ENCODE peak calls at places on chromosomes 11 and 22, in six cellular contexts. One of them, this sample, is unnamed.

GRCh38 chr22:45696227-45696626 is 24.6 kb downstream of the ATXN10 start:
- DNase-seq in left lung: no peak
- DNase-seq in ascending aorta: no peak
- DNase-seq in HFF-Myc: no peak
- DNase-seq in neural progenitor cell: no peak
- DNase-seq in foreskin keratinocyte: no peak
- DNase-seq in this sample: no peak

GRCh38 chr11:79902493-79902892 is 461.7 kb upstream of the TENM4 start:
- DNase-seq in left lung: no peak
- DNase-seq in ascending aorta: no peak
- DNase-seq in HFF-Myc: no peak
- DNase-seq in neural progenitor cell: no peak
- DNase-seq in foreskin keratinocyte: peak; percentile 89
- DNase-seq in this sample: peak; percentile 51

GRCh38 chr22:37492428-37493344 is 6.5 kb upstream of the MFNG start:
- DNase-seq in left lung: peak; percentile 47
- DNase-seq in ascending aorta: no peak
- DNase-seq in HFF-Myc: no peak
- DNase-seq in neural progenitor cell: peak; percentile 70
- DNase-seq in foreskin keratinocyte: no peak
- DNase-seq in this sample: peak; percentile 38

GRCh38 chr22:18991138-18991432 is 55.0 kb upstream of the PRODH start:
- DNase-seq in left lung: no peak
- DNase-seq in ascending aorta: no peak
- DNase-seq in HFF-Myc: no peak
- DNase-seq in neural progenitor cell: no peak
- DNase-seq in foreskin keratinocyte: no peak
- DNase-seq in this sample: no peak

GRCh38 chr11:119375629-119376196 is 5.8 kb downstream of the USP2 start:
- DNase-seq in left lung: no peak
- DNase-seq in ascending aorta: peak; percentile 53
- DNase-seq in HFF-Myc: no peak
- DNase-seq in neural progenitor cell: peak; percentile 57
- DNase-seq in foreskin keratinocyte: no peak
- DNase-seq in this sample: no peak

GRCh38 chr22:42841444-42841843 is 15.6 kb downstream of the ARFGAP3 start:
- DNase-seq in left lung: no peak
- DNase-seq in ascending aorta: no peak
- DNase-seq in HFF-Myc: no peak
- DNase-seq in neural progenitor cell: no peak
- DNase-seq in foreskin keratinocyte: peak; percentile 81
- DNase-seq in this sample: peak; percentile 27

GRCh38 chr11:61334434-61335354 is 1.7 kb downstream of the TKFC start:
- DNase-seq in left lung: peak; percentile 32
- DNase-seq in ascending aorta: no peak
- DNase-seq in HFF-Myc: peak; percentile 32
- DNase-seq in neural progenitor cell: no peak
- DNase-seq in foreskin keratinocyte: peak; percentile 57
- DNase-seq in this sample: peak; percentile 45

GRCh38 chr22:48223488-48224190 is 1461.2 kb downstream of the TBC1D22A start:
- DNase-seq in left lung: no peak
- DNase-seq in ascending aorta: no peak
- DNase-seq in HFF-Myc: no peak
- DNase-seq in neural progenitor cell: no peak
- DNase-seq in foreskin keratinocyte: no peak
- DNase-seq in this sample: no peak

GRCh38 chr11:57567512-57568329 is at the start of gene UBE2L6:
- DNase-seq in left lung: peak; percentile 87
- DNase-seq in ascending aorta: peak; percentile 16
- DNase-seq in HFF-Myc: no peak
- DNase-seq in neural progenitor cell: peak; percentile 92
- DNase-seq in foreskin keratinocyte: no peak
- DNase-seq in this sample: no peak

GRCh38 chr11:72781063-72781312 is 12.9 kb downstream of the STARD10 start:
- DNase-seq in left lung: no peak
- DNase-seq in ascending aorta: no peak
- DNase-seq in HFF-Myc: no peak
- DNase-seq in neural progenitor cell: no peak
- DNase-seq in foreskin keratinocyte: peak; percentile 15
- DNase-seq in this sample: no peak

GRCh38 chr11:27914080-27914479 is 193.9 kb downstream of the KIF18A start:
- DNase-seq in left lung: no peak
- DNase-seq in ascending aorta: no peak
- DNase-seq in HFF-Myc: no peak
- DNase-seq in neural progenitor cell: no peak
- DNase-seq in foreskin keratinocyte: peak; percentile 57
- DNase-seq in this sample: peak; percentile 24

GRCh38 chr11:63783925-63784592 is 15.5 kb upstream of the ZFTA start:
- DNase-seq in left lung: peak; percentile 40
- DNase-seq in ascending aorta: no peak
- DNase-seq in HFF-Myc: no peak
- DNase-seq in neural progenitor cell: peak; percentile 29
- DNase-seq in foreskin keratinocyte: no peak
- DNase-seq in this sample: no peak

GRCh38 chr11:22957890-22958289 is 97.6 kb upstream of the CCDC179 start:
- DNase-seq in left lung: no peak
- DNase-seq in ascending aorta: no peak
- DNase-seq in HFF-Myc: no peak
- DNase-seq in neural progenitor cell: no peak
- DNase-seq in foreskin keratinocyte: peak; percentile 16
- DNase-seq in this sample: no peak

GRCh38 chr11:9277176-9277575 is 12.0 kb upstream of the DENND5A start:
- DNase-seq in left lung: no peak
- DNase-seq in ascending aorta: no peak
- DNase-seq in HFF-Myc: no peak
- DNase-seq in neural progenitor cell: no peak
- DNase-seq in foreskin keratinocyte: no peak
- DNase-seq in this sample: no peak

GRCh38 chr11:9905562-9905961 is 241.7 kb downstream of the SWAP70 start:
- DNase-seq in left lung: no peak
- DNase-seq in ascending aorta: no peak
- DNase-seq in HFF-Myc: no peak
- DNase-seq in neural progenitor cell: no peak
- DNase-seq in foreskin keratinocyte: no peak
- DNase-seq in this sample: no peak

GRCh38 chr11:98566978-98567377 is 453.8 kb upstream of the CNTN5 start:
- DNase-seq in left lung: no peak
- DNase-seq in ascending aorta: no peak
- DNase-seq in HFF-Myc: no peak
- DNase-seq in neural progenitor cell: no peak
- DNase-seq in foreskin keratinocyte: no peak
- DNase-seq in this sample: no peak

GRCh38 chr22:47232197-47232596 is 469.7 kb downstream of the TBC1D22A start:
- DNase-seq in left lung: no peak
- DNase-seq in ascending aorta: no peak
- DNase-seq in HFF-Myc: no peak
- DNase-seq in neural progenitor cell: no peak
- DNase-seq in foreskin keratinocyte: no peak
- DNase-seq in this sample: no peak

GRCh38 chr22:38850941-38851849 is 7.4 kb upstream of the NPTXR start:
- DNase-seq in left lung: no peak
- DNase-seq in ascending aorta: no peak
- DNase-seq in HFF-Myc: no peak
- DNase-seq in neural progenitor cell: no peak
- DNase-seq in foreskin keratinocyte: peak; percentile 66
- DNase-seq in this sample: peak; percentile 60

GRCh38 chr11:118290923-118291322 is 13.6 kb upstream of the CD3E start:
- DNase-seq in left lung: peak; percentile 33
- DNase-seq in ascending aorta: no peak
- DNase-seq in HFF-Myc: no peak
- DNase-seq in neural progenitor cell: peak; percentile 49
- DNase-seq in foreskin keratinocyte: peak; percentile 72
- DNase-seq in this sample: peak; percentile 63

GRCh38 chr11:66294626-66295620 is 3.2 kb downstream of the TMEM151A start:
- DNase-seq in left lung: no peak
- DNase-seq in ascending aorta: no peak
- DNase-seq in HFF-Myc: no peak
- DNase-seq in neural progenitor cell: no peak
- DNase-seq in foreskin keratinocyte: no peak
- DNase-seq in this sample: no peak

GRCh38 chr11:62601114-62601363 is 626 bp downstream of the MTA2 start:
- DNase-seq in left lung: peak; percentile 61
- DNase-seq in ascending aorta: no peak
- DNase-seq in HFF-Myc: no peak
- DNase-seq in neural progenitor cell: no peak
- DNase-seq in foreskin keratinocyte: peak; percentile 18
- DNase-seq in this sample: no peak

GRCh38 chr11:122853971-122854446 is 15.7 kb downstream of the CRTAM start:
- DNase-seq in left lung: no peak
- DNase-seq in ascending aorta: no peak
- DNase-seq in HFF-Myc: peak; percentile 75
- DNase-seq in neural progenitor cell: peak; percentile 82
- DNase-seq in foreskin keratinocyte: peak; percentile 64
- DNase-seq in this sample: peak; percentile 72

GRCh38 chr11:67272327-67273259 is 6.3 kb downstream of the GRK2 start:
- DNase-seq in left lung: peak; percentile 32
- DNase-seq in ascending aorta: peak; percentile 7
- DNase-seq in HFF-Myc: no peak
- DNase-seq in neural progenitor cell: no peak
- DNase-seq in foreskin keratinocyte: no peak
- DNase-seq in this sample: no peak

GRCh38 chr11:7564803-7565202 is 51.0 kb downstream of the PPFIBP2 start:
- DNase-seq in left lung: no peak
- DNase-seq in ascending aorta: no peak
- DNase-seq in HFF-Myc: no peak
- DNase-seq in neural progenitor cell: no peak
- DNase-seq in foreskin keratinocyte: no peak
- DNase-seq in this sample: no peak

GRCh38 chr11:47152953-47153950 is 23.4 kb downstream of the ARFGAP2 start:
- DNase-seq in left lung: peak; percentile 63
- DNase-seq in ascending aorta: no peak
- DNase-seq in HFF-Myc: peak; percentile 81
- DNase-seq in neural progenitor cell: peak; percentile 84
- DNase-seq in foreskin keratinocyte: peak; percentile 42
- DNase-seq in this sample: peak; percentile 55

GRCh38 chr11:83827940-83828554 is 541.9 kb upstream of the CCDC90B start:
- DNase-seq in left lung: no peak
- DNase-seq in ascending aorta: no peak
- DNase-seq in HFF-Myc: no peak
- DNase-seq in neural progenitor cell: peak; percentile 65
- DNase-seq in foreskin keratinocyte: no peak
- DNase-seq in this sample: no peak
- TF ChIP-seq CTCF in left lung: peak; percentile 42
- TF ChIP-seq CTCF in ascending aorta: peak; percentile 36
- TF ChIP-seq CTCF in HFF-Myc: peak; percentile 49
- TF ChIP-seq CTCF in neural progenitor cell: peak; percentile 72
- TF ChIP-seq CTCF in foreskin keratinocyte: peak; percentile 68
- TF ChIP-seq CTCF in this sample: peak; percentile 49

GRCh38 chr11:35165416-35166368 is 26.7 kb downstream of the CD44 start:
- DNase-seq in left lung: peak; percentile 60
- DNase-seq in ascending aorta: no peak
- DNase-seq in HFF-Myc: no peak
- DNase-seq in neural progenitor cell: peak; percentile 45
- DNase-seq in foreskin keratinocyte: peak; percentile 65
- DNase-seq in this sample: peak; percentile 71

GRCh38 chr11:35162795-35163194 is 23.8 kb downstream of the CD44 start:
- DNase-seq in left lung: no peak
- DNase-seq in ascending aorta: no peak
- DNase-seq in HFF-Myc: no peak
- DNase-seq in neural progenitor cell: no peak
- DNase-seq in foreskin keratinocyte: no peak
- DNase-seq in this sample: no peak

GRCh38 chr11:35160902-35161585 is 22.1 kb downstream of the CD44 start:
- DNase-seq in left lung: no peak
- DNase-seq in ascending aorta: no peak
- DNase-seq in HFF-Myc: no peak
- DNase-seq in neural progenitor cell: no peak
- DNase-seq in foreskin keratinocyte: no peak
- DNase-seq in this sample: no peak

GRCh38 chr11:35163707-35164496 is 24.9 kb downstream of the CD44 start:
- DNase-seq in left lung: no peak
- DNase-seq in ascending aorta: no peak
- DNase-seq in HFF-Myc: no peak
- DNase-seq in neural progenitor cell: no peak
- DNase-seq in foreskin keratinocyte: no peak
- DNase-seq in this sample: no peak

GRCh38 chr11:35163209-35163608 is 24.2 kb downstream of the CD44 start:
- DNase-seq in left lung: no peak
- DNase-seq in ascending aorta: no peak
- DNase-seq in HFF-Myc: no peak
- DNase-seq in neural progenitor cell: no peak
- DNase-seq in foreskin keratinocyte: peak; percentile 62
- DNase-seq in this sample: no peak
- TF ChIP-seq CTCF in left lung: no peak
- TF ChIP-seq CTCF in ascending aorta: no peak
- TF ChIP-seq CTCF in HFF-Myc: no peak
- TF ChIP-seq CTCF in neural progenitor cell: no peak
- TF ChIP-seq CTCF in foreskin keratinocyte: no peak
- TF ChIP-seq CTCF in this sample: no peak

GRCh38 chr11:116144387-116144958 is 628.3 kb downstream of the BUD13 start:
- DNase-seq in left lung: no peak
- DNase-seq in ascending aorta: no peak
- DNase-seq in HFF-Myc: no peak
- DNase-seq in neural progenitor cell: peak; percentile 16
- DNase-seq in foreskin keratinocyte: no peak
- DNase-seq in this sample: no peak

GRCh38 chr11:116148056-116148455 is 624.7 kb downstream of the BUD13 start:
- DNase-seq in left lung: no peak
- DNase-seq in ascending aorta: no peak
- DNase-seq in HFF-Myc: no peak
- DNase-seq in neural progenitor cell: peak; percentile 62
- DNase-seq in foreskin keratinocyte: no peak
- DNase-seq in this sample: no peak

GRCh38 chr11:116148645-116149044 is 624.1 kb downstream of the BUD13 start:
- DNase-seq in left lung: no peak
- DNase-seq in ascending aorta: no peak
- DNase-seq in HFF-Myc: no peak
- DNase-seq in neural progenitor cell: no peak
- DNase-seq in foreskin keratinocyte: no peak
- DNase-seq in this sample: no peak

GRCh38 chr11:116145187-116145865 is 627.5 kb downstream of the BUD13 start:
- DNase-seq in left lung: no peak
- DNase-seq in ascending aorta: no peak
- DNase-seq in HFF-Myc: no peak
- DNase-seq in neural progenitor cell: no peak
- DNase-seq in foreskin keratinocyte: no peak
- DNase-seq in this sample: no peak
- TF ChIP-seq CTCF in left lung: no peak
- TF ChIP-seq CTCF in ascending aorta: no peak
- TF ChIP-seq CTCF in HFF-Myc: no peak
- TF ChIP-seq CTCF in neural progenitor cell: peak; percentile 20
- TF ChIP-seq CTCF in foreskin keratinocyte: no peak
- TF ChIP-seq CTCF in this sample: peak; percentile 20

DNA sequence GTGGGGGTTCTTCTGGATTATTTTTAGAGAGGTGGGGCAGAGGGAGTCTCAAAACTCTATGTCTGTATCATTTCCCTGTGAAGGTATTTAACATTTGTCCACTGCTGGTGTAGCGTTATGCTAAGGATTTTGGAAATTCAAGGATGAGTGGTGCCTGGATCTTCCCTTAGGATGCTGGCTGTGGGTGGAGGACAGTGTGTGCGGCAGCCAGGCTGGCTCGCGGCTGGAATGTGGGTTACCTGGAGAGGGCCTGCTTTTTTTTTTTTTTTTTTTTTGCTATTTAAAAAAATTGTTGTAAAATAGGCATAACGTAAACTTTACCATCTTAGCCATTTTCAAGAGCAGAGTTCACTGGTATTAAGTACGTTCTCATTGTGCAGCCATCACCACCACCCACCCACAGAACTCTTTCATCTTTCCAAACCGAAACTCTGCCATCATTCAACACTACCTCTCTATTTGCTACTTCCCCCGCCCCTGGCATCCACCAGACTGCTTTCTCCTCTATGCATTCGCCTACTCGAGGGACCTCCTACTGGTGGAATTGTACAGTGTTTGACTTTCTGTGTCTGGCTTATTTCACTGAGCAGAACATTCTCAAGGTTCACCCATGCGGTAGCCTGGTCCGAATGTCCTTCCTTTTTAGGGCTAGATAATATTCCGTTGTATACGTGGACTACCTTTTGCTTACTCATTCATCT is 67.1 kb downstream of the PARVB start:
- DNase-seq in left lung: no peak
- DNase-seq in ascending aorta: no peak
- DNase-seq in HFF-Myc: no peak
- DNase-seq in neural progenitor cell: peak; percentile 52
- DNase-seq in foreskin keratinocyte: no peak
- DNase-seq in this sample: no peak
- TF ChIP-seq CTCF in left lung: no peak
- TF ChIP-seq CTCF in ascending aorta: no peak
- TF ChIP-seq CTCF in HFF-Myc: peak; percentile 38
- TF ChIP-seq CTCF in neural progenitor cell: peak; percentile 44
- TF ChIP-seq CTCF in foreskin keratinocyte: peak; percentile 38
- TF ChIP-seq CTCF in this sample: peak; percentile 38

This sample was measured in mammary epithelial cell.